ENCODE peak calls at places on chromosome 1, in four cellular contexts. Z is pancreas, M is adrenal gland, K is Peyer's patch. H is an unnamed sample. For H3K27me3, the result is how much of the 10 kb centered on the place peaks cover.

GRCh38 chr1:208950206-208950605 is 633.3 kb upstream of the CAMK1G start:
- DNase-seq in K (no peak), M (no peak), Z (no peak), H (no peak)

GRCh38 chr1:153404768-153405167 is 11.6 kb upstream of the S100A7A start:
- DNase-seq in Z (no peak), K (peak), M (peak), H (peak)

GRCh38 chr1:21322681-21323016 is 32.4 kb upstream of the ECE1 start:
- DNase-seq in M (no peak), Z (no peak), K (no peak), H (no peak)

GRCh38 chr1:78437941-78438340 is 52.8 kb upstream of the PTGFR start:
- DNase-seq in K (no peak), M (no peak), Z (no peak), H (no peak)

GRCh38 chr1:44677201-44677520 is 2.6 kb downstream of the ARMH1 start:
- DNase-seq in K (no peak), Z (no peak), M (peak), H (no peak)

GRCh38 chr1:22494943-22495579 is 43.4 kb downstream of the ZBTB40 start:
- DNase-seq in Z (no peak), M (no peak), K (no peak), H (no peak)

GRCh38 chr1:235244969-235245592 is 82.9 kb downstream of the ARID4B start:
- DNase-seq in K (no peak), Z (no peak), M (no peak), H (no peak)

GRCh38 chr1:33342041-33342723 is 21.3 kb upstream of the A3GALT2 start:
- DNase-seq in K (peak), M (peak), Z (peak), H (no peak)

GRCh38 chr1:170929835-170930554 is 5.3 kb upstream of the MROH9 start:
- DNase-seq in M (peak), K (no peak), Z (no peak), H (no peak)

GRCh38 chr1:153292740-153293479 is 19.8 kb downstream of the PGLYRP3 start:
- DNase-seq in M (no peak), K (no peak), Z (no peak), H (no peak)

GRCh38 chr1:237562247-237562823 is 328.4 kb downstream of the ZP4 start:
- DNase-seq in M (no peak), Z (no peak), K (no peak), H (no peak)

GRCh38 chr1:168892945-168893344 is 163.9 kb upstream of the DPT start:
- DNase-seq in M (no peak), Z (no peak), K (no peak), H (no peak)

GRCh38 chr1:111639602-111640198 is 20.1 kb downstream of the RAP1A start:
- DNase-seq in Z (no peak), K (no peak), M (no peak), H (no peak)

GRCh38 chr1:210571356-210572334 is 242.9 kb downstream of the HHAT start:
- DNase-seq in Z (no peak), M (no peak), K (no peak), H (no peak)

DNA sequence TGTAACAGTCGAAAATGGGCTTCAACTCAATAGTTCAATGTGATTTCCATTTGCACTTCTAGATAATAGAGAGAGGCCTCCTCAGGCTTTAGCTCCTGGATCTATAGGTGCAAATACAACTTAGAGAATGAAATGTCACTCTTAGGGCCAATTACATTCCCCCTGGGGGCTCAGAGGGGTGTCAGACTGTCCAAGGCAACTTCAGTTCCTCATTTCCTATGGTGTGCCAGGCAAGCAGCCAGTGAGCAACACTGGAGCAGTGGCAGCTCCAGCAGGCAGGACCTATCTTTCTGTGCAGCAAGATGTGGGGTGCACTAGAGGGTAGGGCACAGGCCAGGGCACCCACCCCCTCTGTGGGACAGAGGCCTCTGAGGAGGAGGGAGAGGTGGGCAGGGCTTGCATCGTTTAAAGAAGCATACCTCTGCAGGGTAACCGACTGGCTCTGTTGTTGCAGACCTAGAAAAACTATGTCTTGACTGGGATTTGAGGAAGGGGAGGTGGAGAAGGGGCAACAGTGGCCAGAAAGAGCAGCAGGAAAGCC is 97.3 kb downstream of the SUSD4 start:
- DNase-seq in M (no peak), K (no peak), Z (no peak), H (no peak)
- H3K27me3 ChIP-seq in M (under half), K (under half), Z (under half), H (under half)

GRCh38 chr1:93621246-93621645 is 60.4 kb downstream of the BCAR3 start:
- DNase-seq in K (no peak), M (no peak), Z (no peak), H (no peak)

GRCh38 chr1:93620841-93621210 is 60.8 kb downstream of the BCAR3 start:
- DNase-seq in Z (no peak), M (no peak), K (peak), H (no peak)

GRCh38 chr1:93625582-93626327 is 55.9 kb downstream of the BCAR3 start:
- DNase-seq in M (peak), Z (no peak), K (no peak), H (no peak)

GRCh38 chr1:93623436-93623835 is 58.2 kb downstream of the BCAR3 start:
- DNase-seq in Z (no peak), M (no peak), K (no peak), H (no peak)

GRCh38 chr1:93623875-93624274 is 57.8 kb downstream of the BCAR3 start:
- DNase-seq in K (no peak), M (no peak), Z (no peak), H (no peak)
- H3K27ac ChIP-seq in K (no peak), M (no peak), Z (no peak), H (no peak)

DNA sequence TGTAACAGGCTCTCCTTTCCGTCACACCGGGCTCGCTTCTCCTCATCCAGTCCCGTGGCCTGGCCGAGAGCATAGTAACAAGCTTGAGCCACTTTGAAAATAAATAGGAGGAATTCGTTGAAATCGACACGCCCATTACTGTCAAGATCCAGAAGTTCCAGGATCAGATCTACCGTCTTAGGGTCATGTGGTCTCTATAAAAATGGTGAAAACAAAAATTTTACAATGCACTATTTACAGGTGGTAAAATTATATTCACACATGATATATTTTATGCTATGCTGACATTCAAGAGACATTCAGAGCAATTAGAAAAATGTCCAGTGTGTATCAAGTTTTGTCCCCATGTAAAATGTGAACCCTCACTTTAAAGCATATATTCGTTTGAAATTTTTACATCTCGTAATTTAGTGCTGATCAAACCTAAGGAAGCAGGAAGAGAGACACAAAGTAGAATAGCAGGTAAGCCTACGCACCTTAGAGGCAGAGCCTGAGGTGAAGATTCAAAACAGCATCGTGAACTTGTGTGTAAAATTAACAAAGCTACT is 2.3 kb downstream of the TCHH start:
- DNase-seq in Z (no peak), M (no peak), K (no peak), H (no peak)
- H3K27me3 ChIP-seq in Z (under half), M (half or more), K (under half), H (half or more)

DNA sequence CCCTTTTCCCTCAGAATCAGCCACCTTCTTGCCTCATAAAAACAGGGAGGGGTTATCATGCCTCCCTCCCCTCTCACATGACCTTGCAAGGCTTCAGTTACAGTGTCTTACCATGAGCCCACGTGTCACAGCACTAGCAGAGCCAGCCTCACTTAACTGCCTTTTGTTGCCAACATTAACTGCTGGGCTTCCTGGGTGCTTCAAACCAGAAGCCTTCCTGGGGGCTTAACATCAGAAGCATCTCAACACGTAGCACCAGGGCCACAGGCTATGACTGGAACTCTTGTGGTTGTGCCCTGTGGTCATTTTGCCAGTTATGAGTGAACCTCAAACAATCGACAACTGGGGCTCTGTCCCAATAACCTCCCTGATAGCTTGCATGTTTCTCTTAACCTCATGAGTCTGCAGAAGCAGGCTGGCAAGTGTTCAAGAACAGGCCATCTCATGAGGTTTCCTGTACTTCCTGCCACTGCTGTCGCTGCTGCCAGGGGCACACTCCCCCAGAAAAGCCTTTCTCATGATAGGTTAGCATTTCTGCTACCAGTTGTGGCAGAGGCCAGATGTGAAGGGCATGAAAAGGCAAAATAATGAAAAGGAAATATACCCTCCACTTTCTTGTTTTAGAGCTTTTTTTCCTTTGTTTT is 132.2 kb downstream of the GLUL start:
- DNase-seq in K (peak), Z (peak), M (peak), H (peak)
- H3K27ac ChIP-seq in K (peak), Z (no peak), M (peak), H (peak)

GRCh38 chr1:214270097-214270635 is 10.8 kb upstream of the SMYD2 start:
- DNase-seq in K (no peak), Z (no peak), M (no peak), H (no peak)
- H3K27me3 ChIP-seq in K (under half), Z (under half), M (under half), H (under half)

GRCh38 chr1:88727205-88727604 is 43.1 kb downstream of the PKN2 start:
- DNase-seq in M (no peak), Z (no peak), K (no peak), H (no peak)
- H3K27ac ChIP-seq in M (no peak), Z (no peak), K (no peak), H (no peak)

H was measured in CD4-positive, alpha-beta T cell.